ENCODE peak calls at places on chromosomes 5 and 9, in five cellular contexts. M, B, N, L and E are unnamed samples.

GRCh38 chr5:93399675-93400074 is 181.3 kb downstream of the NR2F1-AS1 start:
- DNase-seq in M (no peak), B (no peak), N (peak; percentile 13), L (no peak), E (no peak)

GRCh38 chr5:108798866-108799265 is 51.2 kb downstream of the FER start:
- DNase-seq in M (no peak), B (no peak), N (no peak), L (no peak), E (no peak)

GRCh38 chr5:154467655-154468354 is 10.2 kb downstream of the HAND1 start:
- DNase-seq in M (no peak), B (peak; percentile 79), N (peak; percentile 74), L (peak; percentile 95), E (peak; percentile 76)

GRCh38 chr5:140800816-140801493 is at the start of gene PCDHA3:
- DNase-seq in M (no peak), B (no peak), N (no peak), L (no peak), E (no peak)

GRCh38 chr9:109031241-109031640 is 17.9 kb upstream of the CTNNAL1 start:
- DNase-seq in M (no peak), B (no peak), N (no peak), L (no peak), E (no peak)

GRCh38 chr9:9790216-9790872 is 822.5 kb downstream of the PTPRD start:
- DNase-seq in M (peak; percentile 39), B (no peak), N (peak; percentile 23), L (peak; percentile 65), E (no peak)

GRCh38 chr5:142549834-142550233 is 136.1 kb downstream of the FGF1 start:
- DNase-seq in M (no peak), B (no peak), N (no peak), L (no peak), E (no peak)

GRCh38 chr9:114434878-114435311 is 47.1 kb upstream of the AKNA start:
- DNase-seq in M (peak; percentile 48), B (no peak), N (peak; percentile 29), L (peak; percentile 79), E (peak; percentile 33)

GRCh38 chr9:120412425-120412951 is 167.5 kb downstream of the CDK5RAP2 start:
- DNase-seq in M (peak; percentile 69), B (no peak), N (no peak), L (peak; percentile 51), E (no peak)

GRCh38 chr5:130323804-130324454 is 419.7 kb downstream of the CHSY3 start:
- DNase-seq in M (no peak), B (no peak), N (no peak), L (no peak), E (no peak)

GRCh38 chr5:17854901-17855300 is 220.6 kb downstream of the TAF11L14 start:
- DNase-seq in M (no peak), B (no peak), N (no peak), L (no peak), E (no peak)

GRCh38 chr5:138770291-138770690 is 17.1 kb downstream of the CTNNA1 start:
- DNase-seq in M (no peak), B (no peak), N (no peak), L (no peak), E (no peak)

GRCh38 chr5:23274156-23274555 is 233.3 kb upstream of the PRDM9 start:
- DNase-seq in M (no peak), B (no peak), N (no peak), L (no peak), E (no peak)

GRCh38 chr5:128493657-128494329 is 44.3 kb downstream of the FBN2 start:
- DNase-seq in M (no peak), B (no peak), N (no peak), L (no peak), E (no peak)

GRCh38 chr9:124286292-124286931 is 28.7 kb downstream of the NEK6 start:
- DNase-seq in M (no peak), B (no peak), N (no peak), L (no peak), E (peak; percentile 78)

DNA sequence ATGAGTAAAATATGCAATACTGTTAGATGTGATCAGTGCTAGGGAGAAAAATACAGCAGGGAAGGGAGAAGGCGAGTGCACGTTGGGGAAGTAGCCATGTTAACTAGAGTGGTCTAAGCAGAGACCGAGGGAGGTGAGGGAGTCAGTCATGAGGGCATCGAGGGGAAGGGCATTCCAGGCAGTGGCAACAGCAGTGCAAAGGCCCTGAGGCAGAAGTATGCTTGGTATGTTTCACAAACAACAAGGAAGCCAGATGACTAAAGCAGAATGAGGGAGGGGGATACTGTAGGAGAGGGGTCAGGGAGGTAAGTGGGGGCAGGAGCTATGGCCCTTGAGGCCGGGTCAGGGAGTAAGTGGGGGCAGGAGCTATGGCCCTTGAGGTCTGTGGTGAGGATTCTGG is 123.3 kb upstream of the BOD1 start:
- DNase-seq in M (no peak), B (no peak), N (no peak), L (no peak), E (no peak)
- H3K4me1 ChIP-seq in M (peaks cover 2% of the 10 kb centered on the region), B (peaks cover 5% of the 10 kb centered on the region), N (no peaks in the 10 kb centered on the region), L (peaks cover 4% of the 10 kb centered on the region), E (no peaks in the 10 kb centered on the region)

DNA sequence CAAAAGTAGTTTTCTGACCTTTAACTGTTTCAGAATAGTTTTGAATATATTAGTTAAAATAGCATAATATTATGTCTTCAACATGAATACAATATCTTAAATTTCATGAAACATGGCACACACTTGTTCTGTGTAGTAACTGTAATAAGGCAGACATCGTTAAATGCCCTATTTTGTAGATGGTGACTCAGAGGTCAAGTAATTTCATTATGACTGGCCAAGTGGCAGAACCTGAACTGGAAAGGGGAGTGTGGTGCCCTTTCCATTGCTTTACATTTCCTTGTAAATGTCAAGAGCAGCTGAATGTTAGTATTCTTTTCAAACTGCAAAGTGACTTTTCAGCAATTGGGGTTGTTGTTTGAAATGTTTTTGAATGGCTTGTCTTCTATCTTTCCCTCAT is 201.2 kb upstream of the CDKN2B start:
- DNase-seq in M (no peak), B (no peak), N (no peak), L (no peak), E (no peak)
- H3K4me1 ChIP-seq in M (no peaks in the 10 kb centered on the region), B (no peaks in the 10 kb centered on the region), N (no peaks in the 10 kb centered on the region), L (peaks cover 3% of the 10 kb centered on the region), E (no peaks in the 10 kb centered on the region)

GRCh38 chr5:10352404-10353240 is 873 bp upstream of the MARCHF6 start:
- DNase-seq in M (no peak), B (no peak), N (no peak), L (no peak), E (no peak)
- H3K4me1 ChIP-seq in M (no peaks in the 10 kb centered on the region), B (peaks cover 30% of the 10 kb centered on the region), N (peaks cover 40% of the 10 kb centered on the region), L (peaks cover 9% of the 10 kb centered on the region), E (peaks cover 18% of the 10 kb centered on the region)

GRCh38 chr9:33443504-33444154 is 3.8 kb downstream of the AQP3 start:
- DNase-seq in M (no peak), B (no peak), N (peak; percentile 41), L (peak; percentile 76), E (no peak)
- H3K4me1 ChIP-seq in M (peaks cover 39% of the 10 kb centered on the region), B (peaks cover 14% of the 10 kb centered on the region), N (peaks cover 45% of the 10 kb centered on the region), L (peaks cover 23% of the 10 kb centered on the region), E (peaks cover 17% of the 10 kb centered on the region)

GRCh38 chr5:135089912-135090311 is 55.9 kb upstream of the PITX1 start:
- DNase-seq in M (no peak), B (no peak), N (no peak), L (no peak), E (no peak)
- H3K4me1 ChIP-seq in M (no peaks in the 10 kb centered on the region), B (peaks cover 3% of the 10 kb centered on the region), N (no peaks in the 10 kb centered on the region), L (peaks cover 1% of the 10 kb centered on the region), E (no peaks in the 10 kb centered on the region)

GRCh38 chr5:56840597-56840996 is 25.2 kb downstream of the MAP3K1 start:
- DNase-seq in M (no peak), B (no peak), N (no peak), L (no peak), E (no peak)

GRCh38 chr5:56839062-56839461 is 23.7 kb downstream of the MAP3K1 start:
- DNase-seq in M (no peak), B (no peak), N (no peak), L (no peak), E (no peak)

GRCh38 chr5:56837956-56838355 is 22.6 kb downstream of the MAP3K1 start:
- DNase-seq in M (no peak), B (no peak), N (no peak), L (no peak), E (no peak)

GRCh38 chr5:56838409-56839039 is 23.2 kb downstream of the MAP3K1 start:
- DNase-seq in M (no peak), B (no peak), N (no peak), L (no peak), E (no peak)

DNA sequence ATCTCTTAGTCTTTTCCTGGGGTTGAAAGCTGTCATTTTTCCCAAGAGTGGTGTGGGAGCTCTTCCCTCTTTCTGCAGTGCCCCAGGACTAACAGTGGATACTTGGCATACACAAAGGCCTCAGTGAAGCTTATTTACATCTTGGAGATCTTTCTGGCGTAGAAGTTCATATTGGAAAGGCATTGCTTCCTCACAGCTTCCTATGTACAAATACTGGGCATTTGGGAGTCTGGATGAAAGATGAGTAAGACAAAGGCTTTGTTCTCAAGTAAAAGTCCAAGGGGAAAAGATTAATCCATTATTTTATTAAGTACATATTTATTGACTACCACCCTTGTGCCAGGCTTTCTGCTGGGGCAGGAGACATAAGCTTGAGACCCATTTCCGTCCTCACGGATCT is 22.0 kb downstream of the MAP3K1 start:
- DNase-seq in M (no peak), B (no peak), N (no peak), L (no peak), E (no peak)
- H3K4me1 ChIP-seq in M (peaks cover 3% of the 10 kb centered on the region), B (peaks cover 51% of the 10 kb centered on the region), N (peaks cover 87% of the 10 kb centered on the region), L (peaks cover 6% of the 10 kb centered on the region), E (peaks cover 13% of the 10 kb centered on the region)

GRCh38 chr5:71821029-71821428 is 102.0 kb downstream of the CARTPT start:
- DNase-seq in M (no peak), B (no peak), N (no peak), L (no peak), E (no peak)
- H3K4me1 ChIP-seq in M (no peaks in the 10 kb centered on the region), B (no peaks in the 10 kb centered on the region), N (no peaks in the 10 kb centered on the region), L (no peaks in the 10 kb centered on the region), E (no peaks in the 10 kb centered on the region)

GRCh38 chr9:71121275-71122168 is at the start of gene TRPM3:
- DNase-seq in M (peak; percentile 36), B (no peak), N (no peak), L (peak; percentile 83), E (no peak)
- H3K4me1 ChIP-seq in M (peaks cover 3% of the 10 kb centered on the region), B (no peaks in the 10 kb centered on the region), N (no peaks in the 10 kb centered on the region), L (peaks cover 13% of the 10 kb centered on the region), E (no peaks in the 10 kb centered on the region)